ENCODE peak calls at places on chromosome 17, in six cellular contexts. Z is omental fat pad; T is activated CD8-positive, alpha-beta T cell treated with anti-CD3 and anti-CD28 coated beads, Interleukin-2, amount 10 ng/mL, durations not matched to agents 7 days and 5 days; M is epithelial cell of esophagus; O is sigmoid colon; P is SHP77. X is an unnamed sample.

GRCh38 chr17:73271078-73271477 is 9.4 kb upstream of the CPSF4L start:
- DNase-seq in P (no peak), O (no peak), Z (no peak), M (peak; percentile 89), T (no peak), X (no peak)

GRCh38 chr17:19738757-19739156 is 9.3 kb downstream of the ALDH3A1 start:
- DNase-seq in T (no peak), O (no peak), Z (no peak), P (no peak), M (no peak), X (no peak)

GRCh38 chr17:29645516-29646051 is 22.9 kb upstream of the CORO6 start:
- DNase-seq in T (no peak), O (peak; percentile 93), M (no peak), P (no peak), Z (peak; percentile 44), X (no peak)

GRCh38 chr17:21098934-21099687 is 27.7 kb upstream of the DHRS7B start:
- DNase-seq in O (no peak), M (peak; percentile 87), P (peak; percentile 98), Z (no peak), T (peak; percentile 91), X (peak; percentile 83)

GRCh38 chr17:37648555-37648954 is 5.3 kb upstream of the DDX52 start:
- DNase-seq in P (no peak), T (no peak), O (no peak), Z (no peak), M (peak; percentile 74), X (no peak)

GRCh38 chr17:68973098-68973929 is 18.1 kb upstream of the ABCA8 start:
- DNase-seq in M (no peak), T (no peak), Z (no peak), P (no peak), O (no peak), X (no peak)

GRCh38 chr17:6473128-6473767 is 29.0 kb downstream of the PIMREG start:
- DNase-seq in Z (peak; percentile 49), P (peak; percentile 55), O (peak; percentile 83), T (peak; percentile 75), M (peak; percentile 71), X (peak; percentile 14)

GRCh38 chr17:66272699-66273390 is 29.6 kb upstream of the PRKCA start:
- DNase-seq in M (peak; percentile 48), Z (no peak), O (peak; percentile 71), T (no peak), P (no peak), X (no peak)

GRCh38 chr17:79843475-79843916 is 4.3 kb upstream of the CBX4 start:
- DNase-seq in P (no peak), Z (no peak), O (no peak), T (no peak), M (peak; percentile 14), X (peak; percentile 27)

GRCh38 chr17:65530158-65530984 is 31.1 kb downstream of the AXIN2 start:
- DNase-seq in P (no peak), Z (no peak), M (no peak), T (no peak), O (no peak), X (no peak)

GRCh38 chr17:50111687-50112655 is 16.8 kb downstream of the PDK2 start:
- DNase-seq in T (no peak), M (no peak), P (no peak), Z (no peak), O (no peak), X (no peak)

GRCh38 chr17:77404812-77405581 is 264.2 kb downstream of the SEC14L1 start:
- DNase-seq in M (peak; percentile 69), O (no peak), T (peak; percentile 94), Z (no peak), P (no peak), X (no peak)

GRCh38 chr17:40018211-40019121 is 3.2 kb downstream of the CSF3 start:
- DNase-seq in O (peak; percentile 75), Z (no peak), P (no peak), T (no peak), M (no peak), X (no peak)

GRCh38 chr17:927611-928461 is 51.7 kb downstream of the NXN start:
- DNase-seq in Z (no peak), O (peak; percentile 82), M (peak; percentile 94), T (no peak), P (no peak), X (no peak)

GRCh38 chr17:67658265-67658664 is 59.5 kb upstream of the NOL11 start:
- DNase-seq in P (no peak), O (no peak), T (no peak), Z (no peak), M (no peak), X (no peak)

GRCh38 chr17:19357351-19358140 is 5.0 kb downstream of the B9D1 start:
- DNase-seq in M (no peak), P (no peak), O (peak; percentile 40), T (no peak), Z (no peak), X (no peak)

GRCh38 chr17:67922503-67922902 is 73.8 kb downstream of the C17orf58 start:
- DNase-seq in Z (no peak), T (no peak), P (no peak), O (no peak), M (no peak), X (no peak)

GRCh38 chr17:79930077-79930785 is 91.0 kb upstream of the CBX4 start:
- DNase-seq in M (no peak), P (no peak), O (no peak), Z (no peak), T (no peak), X (no peak)

GRCh38 chr17:70588003-70588402 is 418.7 kb downstream of the KCNJ2 start:
- DNase-seq in P (no peak), M (peak; percentile 19), Z (no peak), T (no peak), O (no peak), X (no peak)

GRCh38 chr17:68512967-68513474 is 791 bp downstream of the PRKAR1A start:
- DNase-seq in P (no peak), T (no peak), Z (no peak), O (peak; percentile 75), M (peak; percentile 48), X (peak; percentile 30)

GRCh38 chr17:7988750-7989178 is 13.7 kb upstream of the GUCY2D start:
- DNase-seq in T (peak; percentile 82), P (peak; percentile 88), Z (no peak), M (peak; percentile 86), O (peak; percentile 58), X (peak; percentile 85)

GRCh38 chr17:66220079-66220835 is 9.0 kb downstream of the APOH start:
- DNase-seq in P (no peak), M (no peak), T (no peak), Z (no peak), O (no peak), X (no peak)

GRCh38 chr17:41322264-41322902 is 6.9 kb upstream of the KRTAP17-1 start:
- DNase-seq in O (no peak), T (no peak), M (peak; percentile 72), P (peak; percentile 5), Z (no peak), X (no peak)

GRCh38 chr17:31724619-31725018 is 134.4 kb downstream of the COPRS start:
- DNase-seq in O (no peak), Z (no peak), T (no peak), M (no peak), P (no peak), X (no peak)

GRCh38 chr17:83186226-83186625 is 106.8 kb downstream of the METRNL start:
- DNase-seq in Z (no peak), M (no peak), T (peak; percentile 15), P (no peak), O (peak; percentile 52), X (no peak)

GRCh38 chr17:76872221-76872873 is 4.1 kb downstream of the MGAT5B start:
- DNase-seq in O (no peak), M (peak; percentile 96), T (peak; percentile 25), Z (no peak), P (no peak), X (no peak)

GRCh38 chr17:27224526-27225315 is 69.2 kb upstream of the WSB1 start:
- DNase-seq in M (peak; percentile 58), P (no peak), Z (no peak), T (no peak), O (no peak), X (no peak)

GRCh38 chr17:47800686-47801085 is 20.9 kb downstream of the OSBPL7 start:
- DNase-seq in Z (no peak), P (no peak), O (no peak), M (no peak), T (no peak), X (no peak)

GRCh38 chr17:42687707-42688275 is 5.5 kb downstream of the CNTNAP1 start:
- DNase-seq in Z (no peak), P (no peak), M (no peak), O (no peak), T (no peak), X (no peak)

GRCh38 chr17:55897301-55897700 is 146.4 kb downstream of the PCTP start:
- DNase-seq in M (no peak), O (peak; percentile 78), T (no peak), Z (no peak), P (no peak), X (no peak)

X was measured in NCI-H1930.